ENCODE peak calls at places on chromosomes 11 and 22, in six cellular contexts. T is K562, E is stomach, G is HCT116, F is esophagus muscularis mucosa, C is H54. Q is an unnamed sample.

GRCh38 chr11:134861490-134862107 is 449.6 kb upstream of the B3GAT1 start:
- DNase-seq in T (peak), E (no peak), G (no peak), F (no peak), C (no peak), Q (no peak)

GRCh38 chr22:28911777-28912669 is 28.7 kb downstream of the ZNRF3 start:
- DNase-seq in T (no peak), E (no peak), G (no peak), F (no peak), C (no peak), Q (no peak)

GRCh38 chr11:76782526-76783293 is 446 bp upstream of the TSKU start:
- DNase-seq in T (peak), E (peak), G (peak), F (peak), C (peak), Q (no peak)

GRCh38 chr11:102346748-102347525 is at the start of gene BIRC2:
- DNase-seq in T (peak), E (peak), G (peak), F (peak), C (peak), Q (peak)

GRCh38 chr11:131661137-131661536 is 290.7 kb downstream of the NTM start:
- DNase-seq in T (no peak), E (no peak), G (no peak), F (no peak), C (no peak), Q (no peak)

GRCh38 chr11:128420277-128420676 is 167.1 kb downstream of the ETS1 start:
- DNase-seq in T (no peak), E (no peak), G (no peak), F (no peak), C (no peak), Q (no peak)

GRCh38 chr11:72742522-72743320 is 9.5 kb downstream of the ARAP1 start:
- DNase-seq in T (no peak), E (no peak), G (no peak), F (no peak), C (no peak), Q (no peak)

GRCh38 chr11:87039371-87039770 is 1.6 kb downstream of the TMEM135 start:
- DNase-seq in T (no peak), E (no peak), G (no peak), F (no peak), C (no peak), Q (no peak)

GRCh38 chr11:78575478-78575877 is 814 bp upstream of the NARS2 start:
- DNase-seq in T (no peak), E (no peak), G (no peak), F (no peak), C (no peak), Q (no peak)

GRCh38 chr11:45237666-45238348 is 48.3 kb downstream of the SYT13 start:
- DNase-seq in T (no peak), E (no peak), G (no peak), F (no peak), C (no peak), Q (no peak)

GRCh38 chr11:25319068-25319467 is 822.2 kb downstream of the LUZP2 start:
- DNase-seq in T (no peak), E (no peak), G (no peak), F (no peak), C (no peak), Q (no peak)

GRCh38 chr22:29121124-29121523 is 48.3 kb downstream of the KREMEN1 start:
- DNase-seq in T (no peak), E (no peak), G (no peak), F (no peak), C (no peak), Q (no peak)

GRCh38 chr22:36377022-36377631 is 10.6 kb downstream of the MYH9 start:
- DNase-seq in T (no peak), E (no peak), G (no peak), F (no peak), C (no peak), Q (no peak)
- TF ChIP-seq POLR2A in T (no peak), E (no peak), G (no peak), F (no peak), C (no peak), Q (no peak)

DNA sequence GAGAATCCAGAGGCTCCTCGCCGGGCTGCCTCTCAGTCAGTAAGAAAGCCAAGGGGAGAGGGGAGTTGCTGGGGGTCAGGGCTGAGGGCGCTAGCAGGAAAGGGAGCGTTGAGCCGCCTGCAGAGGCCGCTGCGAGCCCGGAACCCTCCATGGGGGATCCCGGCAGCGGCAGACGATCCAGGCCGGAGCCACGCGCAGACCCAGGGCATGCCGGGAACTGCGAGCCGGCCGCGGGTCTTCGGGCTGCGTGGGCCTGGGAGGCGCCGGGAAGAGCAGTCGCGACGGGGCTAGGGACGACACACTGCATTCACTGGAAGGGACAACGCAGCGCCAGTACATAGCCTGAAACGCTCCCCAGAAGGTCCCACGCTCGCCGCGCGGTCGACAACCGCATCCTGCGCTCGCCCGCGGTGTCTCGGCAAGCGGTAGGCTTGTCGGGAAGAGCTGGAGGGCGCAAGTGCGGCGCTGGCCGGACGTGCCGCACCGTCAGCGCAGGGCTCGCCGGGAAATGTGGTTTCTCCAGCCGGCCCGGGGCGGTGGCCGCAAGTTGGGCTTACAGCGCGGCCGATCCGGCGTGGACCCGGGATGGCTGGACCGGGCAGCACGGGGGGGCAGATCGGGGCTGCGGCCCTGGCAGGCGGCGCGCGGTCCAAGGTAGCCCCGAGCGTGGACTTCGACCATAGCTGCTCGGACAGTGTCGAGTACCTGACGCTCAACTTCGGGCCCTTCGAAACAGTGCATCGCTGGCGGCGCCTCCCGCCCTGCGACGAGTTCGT is at the start of gene LZTR1:
- DNase-seq in T (peak), E (peak), G (peak), F (peak), C (peak), Q (no peak)
- TF ChIP-seq POLR2A in T (no peak), E (no peak), G (peak), F (peak), C (peak), Q (peak)

DNA sequence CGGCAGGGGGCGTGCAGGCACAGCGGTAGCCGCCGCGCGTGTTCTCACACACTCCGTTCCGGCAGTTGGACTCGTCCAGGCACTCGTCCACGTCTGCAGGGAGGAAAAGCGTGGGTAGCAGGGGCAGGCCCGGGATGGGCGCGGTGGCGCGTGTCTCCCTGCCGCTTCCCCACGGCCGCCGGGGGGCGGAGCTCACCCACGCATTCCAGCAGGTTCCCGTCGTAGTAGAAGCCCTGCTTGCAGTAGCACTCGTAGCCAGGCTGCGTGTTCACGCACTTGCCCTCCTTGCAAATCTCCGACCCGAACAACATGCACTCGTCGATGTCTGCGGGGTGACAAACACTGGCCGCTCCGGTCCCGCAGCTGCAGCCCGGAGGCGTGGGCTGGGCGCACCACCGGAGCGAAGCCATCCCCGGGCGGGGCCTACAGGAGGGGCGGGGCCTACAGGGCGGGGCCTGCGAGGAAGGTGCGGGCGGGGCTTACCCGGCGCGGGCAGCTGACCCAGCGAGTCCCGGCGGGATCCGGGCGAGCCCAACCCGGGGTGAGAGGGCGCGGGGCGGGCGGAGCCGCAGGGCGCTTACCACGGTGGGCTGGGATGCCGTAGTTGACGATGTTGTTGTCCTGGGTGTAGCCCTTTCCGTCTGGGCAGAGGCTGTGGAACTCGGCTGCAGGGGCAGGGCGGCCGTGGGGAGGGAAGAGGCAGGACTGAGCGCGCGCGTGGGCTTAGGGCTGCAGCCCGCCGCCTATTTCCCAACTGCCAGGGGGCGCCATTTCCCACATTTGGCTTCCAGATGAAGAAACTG is 15.6 kb downstream of the SCYL1 start:
- DNase-seq in T (peak), E (peak), G (peak), F (peak), C (peak), Q (peak)
- TF ChIP-seq POLR2A in T (peak), E (no peak), G (no peak), F (peak), C (no peak), Q (peak)

DNA sequence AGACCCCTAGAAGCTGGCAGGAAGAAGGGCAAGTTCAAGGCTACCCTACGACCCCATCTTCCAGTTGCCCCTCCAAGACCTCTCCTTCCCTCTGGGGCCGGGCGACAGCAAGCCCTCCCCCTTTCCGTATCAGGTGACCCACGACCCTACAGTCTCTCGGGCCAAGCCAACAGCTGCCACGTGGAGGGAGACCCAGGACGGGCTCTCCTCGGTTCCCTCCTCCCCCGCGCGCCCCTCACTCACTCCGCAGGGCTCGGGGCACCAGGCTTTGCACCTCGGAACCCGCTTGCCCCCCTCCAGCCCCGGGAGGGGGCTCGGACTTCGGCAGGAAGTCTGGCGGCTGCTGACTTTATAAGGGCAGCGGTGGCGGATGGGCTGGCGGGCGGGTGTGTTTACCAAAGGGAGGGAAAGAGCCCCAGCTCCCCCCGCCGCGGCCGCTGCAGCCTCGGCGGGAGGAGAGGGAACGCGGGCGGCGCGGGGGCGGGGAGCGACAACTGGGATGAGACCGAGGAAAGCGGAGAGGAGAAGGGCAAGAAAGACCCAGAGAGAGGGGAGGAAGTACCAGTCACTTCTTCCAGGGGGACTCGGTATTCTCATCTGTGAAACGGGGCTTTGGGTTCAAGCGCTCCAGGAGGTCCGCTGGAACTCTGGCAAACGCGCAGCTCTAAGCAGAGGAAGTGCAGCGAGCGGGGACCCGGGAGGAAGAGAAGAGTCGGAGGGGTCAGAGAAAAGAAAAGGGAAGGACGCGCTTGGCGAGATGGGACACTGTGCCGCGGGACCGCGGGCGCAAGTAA is 767 bp downstream of the SLC43A1 start:
- DNase-seq in T (peak), E (peak), G (no peak), F (peak), C (no peak), Q (no peak)
- TF ChIP-seq POLR2A in T (peak), E (no peak), G (no peak), F (no peak), C (no peak), Q (no peak)

GRCh38 chr22:49825944-49826602 is 1.6 kb downstream of the BRD1 start:
- DNase-seq in T (peak), E (peak), G (no peak), F (no peak), C (no peak), Q (no peak)
- TF ChIP-seq POLR2A in T (no peak), E (no peak), G (no peak), F (no peak), C (no peak), Q (no peak)

DNA sequence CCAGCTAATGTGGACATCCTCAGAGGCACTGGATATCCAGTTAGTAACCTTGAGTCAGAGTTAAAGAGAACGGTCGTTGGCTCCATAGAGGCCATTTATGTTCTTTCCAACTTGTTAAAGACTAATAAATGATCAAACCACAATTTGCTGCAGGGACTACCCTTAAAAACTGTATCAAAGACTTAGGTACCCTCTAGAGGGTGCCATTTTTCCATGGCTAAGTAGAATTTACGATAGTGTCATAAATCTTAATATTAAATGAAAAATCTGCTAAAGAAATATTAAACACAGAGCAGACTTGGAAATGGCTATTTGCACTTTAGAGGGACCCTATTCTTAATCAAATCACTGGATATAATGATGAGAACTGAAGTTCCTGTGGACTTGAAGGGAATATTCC is 685.2 kb upstream of the CHORDC1 start:
- DNase-seq in T (no peak), E (no peak), G (no peak), F (no peak), C (no peak), Q (no peak)
- TF ChIP-seq POLR2A in T (no peak), E (no peak), G (no peak), F (no peak), C (no peak), Q (no peak)

Q was measured in esophagus squamous epithelium.